ENCODE peak calls at places on chromosomes 16 and 17, in nine cellular contexts. One of them, this sample, is unnamed.

GRCh38 chr17:75827291-75828050 is 16.7 kb downstream of the UNC13D start:
- DNase-seq in NCI-H146: peak
- DNase-seq in EH: peak
- DNase-seq in suprapubic skin: peak
- DNase-seq in activated T-helper 9 cell treated with anti-CD3 and anti-CD28 coated beads, Interleukin-2, amount 50 U/mL, for 16 hours: peak
- DNase-seq in GM20000: peak
- DNase-seq in SHP77: peak
- DNase-seq in AG08396: peak
- DNase-seq in SK-N-MC: no peak
- DNase-seq in this sample: peak

GRCh38 chr17:73340093-73340596 is 28.3 kb upstream of the CDC42EP4 start:
- DNase-seq in NCI-H146: no peak
- DNase-seq in EH: peak
- DNase-seq in suprapubic skin: peak
- DNase-seq in activated T-helper 9 cell treated with anti-CD3 and anti-CD28 coated beads, Interleukin-2, amount 50 U/mL, for 16 hours: no peak
- DNase-seq in GM20000: no peak
- DNase-seq in SHP77: no peak
- DNase-seq in AG08396: peak
- DNase-seq in SK-N-MC: no peak
- DNase-seq in this sample: peak

GRCh38 chr17:57415737-57416354 is 159.5 kb downstream of the MSI2 start:
- DNase-seq in NCI-H146: no peak
- DNase-seq in EH: no peak
- DNase-seq in suprapubic skin: no peak
- DNase-seq in activated T-helper 9 cell treated with anti-CD3 and anti-CD28 coated beads, Interleukin-2, amount 50 U/mL, for 16 hours: no peak
- DNase-seq in GM20000: no peak
- DNase-seq in SHP77: no peak
- DNase-seq in AG08396: no peak
- DNase-seq in SK-N-MC: no peak
- DNase-seq in this sample: no peak

GRCh38 chr17:30323895-30324319 is 9.9 kb downstream of the TMIGD1 start:
- DNase-seq in NCI-H146: peak
- DNase-seq in EH: peak
- DNase-seq in suprapubic skin: no peak
- DNase-seq in activated T-helper 9 cell treated with anti-CD3 and anti-CD28 coated beads, Interleukin-2, amount 50 U/mL, for 16 hours: peak
- DNase-seq in GM20000: peak
- DNase-seq in SHP77: no peak
- DNase-seq in AG08396: no peak
- DNase-seq in SK-N-MC: no peak
- DNase-seq in this sample: peak

GRCh38 chr17:34171245-34171818 is 83.8 kb upstream of the CCL2 start:
- DNase-seq in NCI-H146: peak
- DNase-seq in EH: peak
- DNase-seq in suprapubic skin: no peak
- DNase-seq in activated T-helper 9 cell treated with anti-CD3 and anti-CD28 coated beads, Interleukin-2, amount 50 U/mL, for 16 hours: peak
- DNase-seq in GM20000: peak
- DNase-seq in SHP77: peak
- DNase-seq in AG08396: peak
- DNase-seq in SK-N-MC: peak
- DNase-seq in this sample: peak

GRCh38 chr16:2813661-2814288 is 3.3 kb upstream of the PRSS21 start:
- DNase-seq in NCI-H146: no peak
- DNase-seq in EH: no peak
- DNase-seq in suprapubic skin: peak
- DNase-seq in activated T-helper 9 cell treated with anti-CD3 and anti-CD28 coated beads, Interleukin-2, amount 50 U/mL, for 16 hours: no peak
- DNase-seq in GM20000: no peak
- DNase-seq in SHP77: no peak
- DNase-seq in AG08396: no peak
- DNase-seq in SK-N-MC: no peak
- DNase-seq in this sample: no peak

GRCh38 chr16:79422061-79422460 is 178.5 kb downstream of the MAF start:
- DNase-seq in NCI-H146: no peak
- DNase-seq in EH: no peak
- DNase-seq in suprapubic skin: no peak
- DNase-seq in activated T-helper 9 cell treated with anti-CD3 and anti-CD28 coated beads, Interleukin-2, amount 50 U/mL, for 16 hours: no peak
- DNase-seq in GM20000: no peak
- DNase-seq in SHP77: no peak
- DNase-seq in AG08396: no peak
- DNase-seq in SK-N-MC: no peak
- DNase-seq in this sample: no peak

GRCh38 chr17:1173456-1174370 is 6.1 kb downstream of the ABR start:
- DNase-seq in NCI-H146: no peak
- DNase-seq in EH: no peak
- DNase-seq in suprapubic skin: no peak
- DNase-seq in activated T-helper 9 cell treated with anti-CD3 and anti-CD28 coated beads, Interleukin-2, amount 50 U/mL, for 16 hours: no peak
- DNase-seq in GM20000: no peak
- DNase-seq in SHP77: no peak
- DNase-seq in AG08396: no peak
- DNase-seq in SK-N-MC: no peak
- DNase-seq in this sample: no peak

GRCh38 chr17:31699281-31699680 is 159.8 kb downstream of the COPRS start:
- DNase-seq in NCI-H146: no peak
- DNase-seq in EH: peak
- DNase-seq in suprapubic skin: no peak
- DNase-seq in activated T-helper 9 cell treated with anti-CD3 and anti-CD28 coated beads, Interleukin-2, amount 50 U/mL, for 16 hours: no peak
- DNase-seq in GM20000: no peak
- DNase-seq in SHP77: peak
- DNase-seq in AG08396: no peak
- DNase-seq in SK-N-MC: no peak
- DNase-seq in this sample: peak

GRCh38 chr17:50027639-50028206 is 28.2 kb upstream of the ITGA3 start:
- DNase-seq in NCI-H146: peak
- DNase-seq in EH: peak
- DNase-seq in suprapubic skin: no peak
- DNase-seq in activated T-helper 9 cell treated with anti-CD3 and anti-CD28 coated beads, Interleukin-2, amount 50 U/mL, for 16 hours: no peak
- DNase-seq in GM20000: peak
- DNase-seq in SHP77: no peak
- DNase-seq in AG08396: peak
- DNase-seq in SK-N-MC: no peak
- DNase-seq in this sample: peak

GRCh38 chr16:87474017-87474416 is 18.8 kb downstream of the ZCCHC14 start:
- DNase-seq in NCI-H146: no peak
- DNase-seq in EH: no peak
- DNase-seq in suprapubic skin: no peak
- DNase-seq in activated T-helper 9 cell treated with anti-CD3 and anti-CD28 coated beads, Interleukin-2, amount 50 U/mL, for 16 hours: no peak
- DNase-seq in GM20000: no peak
- DNase-seq in SHP77: no peak
- DNase-seq in AG08396: no peak
- DNase-seq in SK-N-MC: no peak
- DNase-seq in this sample: no peak

GRCh38 chr17:77571562-77571981 is 386.9 kb upstream of the TNRC6C start:
- DNase-seq in NCI-H146: no peak
- DNase-seq in EH: peak
- DNase-seq in suprapubic skin: no peak
- DNase-seq in activated T-helper 9 cell treated with anti-CD3 and anti-CD28 coated beads, Interleukin-2, amount 50 U/mL, for 16 hours: no peak
- DNase-seq in GM20000: no peak
- DNase-seq in SHP77: no peak
- DNase-seq in AG08396: no peak
- DNase-seq in SK-N-MC: no peak
- DNase-seq in this sample: no peak

GRCh38 chr17:82246365-82247174 is 17.7 kb downstream of the SLC16A3 start:
- DNase-seq in NCI-H146: no peak
- DNase-seq in EH: peak
- DNase-seq in suprapubic skin: no peak
- DNase-seq in activated T-helper 9 cell treated with anti-CD3 and anti-CD28 coated beads, Interleukin-2, amount 50 U/mL, for 16 hours: no peak
- DNase-seq in GM20000: peak
- DNase-seq in SHP77: no peak
- DNase-seq in AG08396: peak
- DNase-seq in SK-N-MC: peak
- DNase-seq in this sample: no peak

GRCh38 chr17:10772425-10773380 is 31.2 kb downstream of the TMEM238L start:
- DNase-seq in NCI-H146: no peak
- DNase-seq in EH: peak
- DNase-seq in suprapubic skin: no peak
- DNase-seq in activated T-helper 9 cell treated with anti-CD3 and anti-CD28 coated beads, Interleukin-2, amount 50 U/mL, for 16 hours: no peak
- DNase-seq in GM20000: no peak
- DNase-seq in SHP77: peak
- DNase-seq in AG08396: no peak
- DNase-seq in SK-N-MC: no peak
- DNase-seq in this sample: peak

GRCh38 chr16:9647981-9648701 is 534.1 kb downstream of the GRIN2A start:
- DNase-seq in NCI-H146: peak
- DNase-seq in EH: peak
- DNase-seq in suprapubic skin: no peak
- DNase-seq in activated T-helper 9 cell treated with anti-CD3 and anti-CD28 coated beads, Interleukin-2, amount 50 U/mL, for 16 hours: no peak
- DNase-seq in GM20000: peak
- DNase-seq in SHP77: peak
- DNase-seq in AG08396: peak
- DNase-seq in SK-N-MC: no peak
- DNase-seq in this sample: no peak

GRCh38 chr17:16463341-16464000 is 28.5 kb downstream of the LRRC75A start:
- DNase-seq in NCI-H146: no peak
- DNase-seq in EH: peak
- DNase-seq in suprapubic skin: no peak
- DNase-seq in activated T-helper 9 cell treated with anti-CD3 and anti-CD28 coated beads, Interleukin-2, amount 50 U/mL, for 16 hours: no peak
- DNase-seq in GM20000: no peak
- DNase-seq in SHP77: peak
- DNase-seq in AG08396: peak
- DNase-seq in SK-N-MC: no peak
- DNase-seq in this sample: no peak

GRCh38 chr16:82282662-82283061 is 112.6 kb upstream of the MPHOSPH6 start:
- DNase-seq in NCI-H146: no peak
- DNase-seq in EH: no peak
- DNase-seq in suprapubic skin: no peak
- DNase-seq in activated T-helper 9 cell treated with anti-CD3 and anti-CD28 coated beads, Interleukin-2, amount 50 U/mL, for 16 hours: no peak
- DNase-seq in GM20000: no peak
- DNase-seq in SHP77: no peak
- DNase-seq in AG08396: no peak
- DNase-seq in SK-N-MC: no peak
- DNase-seq in this sample: no peak

GRCh38 chr17:68771867-68772515 is 170.8 kb upstream of the FAM20A start:
- DNase-seq in NCI-H146: peak
- DNase-seq in EH: peak
- DNase-seq in suprapubic skin: no peak
- DNase-seq in activated T-helper 9 cell treated with anti-CD3 and anti-CD28 coated beads, Interleukin-2, amount 50 U/mL, for 16 hours: no peak
- DNase-seq in GM20000: peak
- DNase-seq in SHP77: no peak
- DNase-seq in AG08396: peak
- DNase-seq in SK-N-MC: peak
- DNase-seq in this sample: no peak

GRCh38 chr17:76700627-76701470 is 9.9 kb downstream of the MXRA7 start:
- DNase-seq in NCI-H146: no peak
- DNase-seq in EH: peak
- DNase-seq in suprapubic skin: peak
- DNase-seq in activated T-helper 9 cell treated with anti-CD3 and anti-CD28 coated beads, Interleukin-2, amount 50 U/mL, for 16 hours: no peak
- DNase-seq in GM20000: no peak
- DNase-seq in SHP77: peak
- DNase-seq in AG08396: peak
- DNase-seq in SK-N-MC: no peak
- DNase-seq in this sample: peak

GRCh38 chr16:71963125-71963875 is 36.9 kb downstream of the PKD1L3 start:
- DNase-seq in NCI-H146: no peak
- DNase-seq in EH: no peak
- DNase-seq in suprapubic skin: no peak
- DNase-seq in activated T-helper 9 cell treated with anti-CD3 and anti-CD28 coated beads, Interleukin-2, amount 50 U/mL, for 16 hours: no peak
- DNase-seq in GM20000: no peak
- DNase-seq in SHP77: no peak
- DNase-seq in AG08396: no peak
- DNase-seq in SK-N-MC: no peak
- DNase-seq in this sample: no peak

GRCh38 chr16:30416624-30417298 is 9.4 kb downstream of the ZNF771 start:
- DNase-seq in NCI-H146: no peak
- DNase-seq in EH: no peak
- DNase-seq in suprapubic skin: no peak
- DNase-seq in activated T-helper 9 cell treated with anti-CD3 and anti-CD28 coated beads, Interleukin-2, amount 50 U/mL, for 16 hours: no peak
- DNase-seq in GM20000: no peak
- DNase-seq in SHP77: no peak
- DNase-seq in AG08396: no peak
- DNase-seq in SK-N-MC: no peak
- DNase-seq in this sample: no peak

GRCh38 chr16:24508614-24509013 is 30.8 kb upstream of the RBBP6 start:
- DNase-seq in NCI-H146: no peak
- DNase-seq in EH: peak
- DNase-seq in suprapubic skin: no peak
- DNase-seq in activated T-helper 9 cell treated with anti-CD3 and anti-CD28 coated beads, Interleukin-2, amount 50 U/mL, for 16 hours: no peak
- DNase-seq in GM20000: no peak
- DNase-seq in SHP77: no peak
- DNase-seq in AG08396: peak
- DNase-seq in SK-N-MC: no peak
- DNase-seq in this sample: peak

GRCh38 chr16:68421076-68421475 is 27.2 kb downstream of the SMPD3 start:
- DNase-seq in NCI-H146: no peak
- DNase-seq in EH: no peak
- DNase-seq in suprapubic skin: no peak
- DNase-seq in activated T-helper 9 cell treated with anti-CD3 and anti-CD28 coated beads, Interleukin-2, amount 50 U/mL, for 16 hours: no peak
- DNase-seq in GM20000: no peak
- DNase-seq in SHP77: no peak
- DNase-seq in AG08396: no peak
- DNase-seq in SK-N-MC: no peak
- DNase-seq in this sample: no peak

GRCh38 chr16:11112723-11113348 is 143.2 kb downstream of the SOCS1 start:
- DNase-seq in NCI-H146: peak
- DNase-seq in EH: no peak
- DNase-seq in suprapubic skin: no peak
- DNase-seq in activated T-helper 9 cell treated with anti-CD3 and anti-CD28 coated beads, Interleukin-2, amount 50 U/mL, for 16 hours: no peak
- DNase-seq in GM20000: no peak
- DNase-seq in SHP77: peak
- DNase-seq in AG08396: no peak
- DNase-seq in SK-N-MC: no peak
- DNase-seq in this sample: no peak

GRCh38 chr16:4200000-4200780 is 41.7 kb downstream of the SRL start:
- DNase-seq in NCI-H146: peak
- DNase-seq in EH: peak
- DNase-seq in suprapubic skin: no peak
- DNase-seq in activated T-helper 9 cell treated with anti-CD3 and anti-CD28 coated beads, Interleukin-2, amount 50 U/mL, for 16 hours: no peak
- DNase-seq in GM20000: peak
- DNase-seq in SHP77: peak
- DNase-seq in AG08396: peak
- DNase-seq in SK-N-MC: no peak
- DNase-seq in this sample: peak

GRCh38 chr16:23124315-23124714 is 24.9 kb downstream of the USP31 start:
- DNase-seq in NCI-H146: no peak
- DNase-seq in EH: peak
- DNase-seq in suprapubic skin: no peak
- DNase-seq in activated T-helper 9 cell treated with anti-CD3 and anti-CD28 coated beads, Interleukin-2, amount 50 U/mL, for 16 hours: no peak
- DNase-seq in GM20000: no peak
- DNase-seq in SHP77: no peak
- DNase-seq in AG08396: peak
- DNase-seq in SK-N-MC: no peak
- DNase-seq in this sample: peak

This sample was measured in MG63.